ENCODE peak calls at places on chromosomes 16 and 17, in four cellular contexts. R is hypothalamus; A is left lung; S is stimulated activated naive CD4-positive, alpha-beta T cell. H is an unnamed sample.

GRCh38 chr16:4790871-4791270 is 2.7 kb upstream of the SEPTIN12 start:
- DNase-seq in S (no peak), R (no peak), A (no peak), H (no peak)

GRCh38 chr17:81223758-81224122 is 975 bp upstream of the CEP131 start:
- DNase-seq in A (no peak), S (peak), R (no peak), H (no peak)

GRCh38 chr17:6084226-6085161 is 14.3 kb downstream of the WSCD1 start:
- DNase-seq in S (no peak), R (peak), A (no peak), H (peak)

GRCh38 chr17:82287849-82288601 is 14.5 kb upstream of the CSNK1D start:
- DNase-seq in S (no peak), R (no peak), A (peak), H (no peak)

GRCh38 chr16:67666538-67667433 is at the start of the genes C16orf86 and ENKD1:
- DNase-seq in R (peak), S (peak), A (peak), H (peak)

GRCh38 chr16:31427441-31428276 is 501 bp downstream of the COX6A2 start:
- DNase-seq in A (peak), R (peak), S (peak), H (peak)

GRCh38 chr17:48532261-48532660 is 1.4 kb upstream of the HOXB1 start:
- DNase-seq in R (no peak), A (no peak), S (no peak), H (no peak)

GRCh38 chr16:79307214-79307613 is 293.3 kb downstream of the MAF start:
- DNase-seq in S (no peak), A (peak), R (peak), H (peak)

GRCh38 chr17:2484876-2485275 is 26.8 kb downstream of the METTL16 start:
- DNase-seq in A (no peak), S (no peak), R (no peak), H (no peak)

GRCh38 chr16:65770752-65771151 is 595.7 kb upstream of the CDH5 start:
- DNase-seq in S (no peak), A (no peak), R (no peak), H (no peak)

H was measured in substantia nigra.